ENCODE peak calls at places on chromosomes 4 and X, in four cellular contexts. X is suprapubic skin, C is IMR-90, K is cardiac muscle cell. S is an unnamed sample.

GRCh38 chr4:107876096-107876495 is 51.4 kb downstream of the SGMS2 start:
- DNase-seq in X (no peak), C (no peak), K (no peak), S (no peak)

GRCh38 chr4:84394386-84394785 is 104.7 kb downstream of the NKX6-1 start:
- DNase-seq in X (no peak), C (no peak), K (no peak), S (no peak)

GRCh38 chr4:145703850-145704528 is 24.0 kb downstream of the C4orf51 start:
- DNase-seq in X (no peak), C (no peak), K (no peak), S (no peak)

GRCh38 chr4:42678512-42678911 is 21.6 kb upstream of the ATP8A1 start:
- DNase-seq in X (no peak), C (no peak), K (no peak), S (no peak)

GRCh38 chrX:155231163-155231562 is 14.9 kb downstream of the VBP1 start:
- DNase-seq in X (no peak), C (no peak), K (no peak), S (no peak)

GRCh38 chr4:6125103-6125651 is 75.2 kb downstream of the JAKMIP1 start:
- DNase-seq in X (peak), C (no peak), K (no peak), S (no peak)

GRCh38 chr4:52750819-52751348 is 341 bp downstream of the ERVMER34-1 start:
- DNase-seq in X (peak), C (no peak), K (no peak), S (peak)

GRCh38 chrX:12237771-12238170 is 99.5 kb downstream of the FRMPD4 start:
- DNase-seq in X (no peak), C (no peak), K (no peak), S (no peak)

GRCh38 chrX:26889574-26889973 is 573.6 kb downstream of the PPP4R3C start:
- DNase-seq in X (no peak), C (no peak), K (no peak), S (peak)

GRCh38 chr4:72295966-72296557 is 264.3 kb downstream of the NPFFR2 start:
- DNase-seq in X (no peak), C (peak), K (peak), S (no peak)

GRCh38 chrX:56833626-56834025 is 104.6 kb downstream of the NBDY start:
- DNase-seq in X (no peak), C (no peak), K (no peak), S (no peak)

GRCh38 chr4:99394913-99395312 is 40.2 kb downstream of the ADH7 start:
- DNase-seq in X (no peak), C (peak), K (no peak), S (no peak)

GRCh38 chr4:97235516-97235915 is 907.8 kb downstream of the STPG2 start:
- DNase-seq in X (no peak), C (no peak), K (no peak), S (no peak)

GRCh38 chr4:108369035-108369655 is 200.4 kb upstream of the LEF1 start:
- DNase-seq in X (no peak), C (no peak), K (no peak), S (no peak)

GRCh38 chr4:23324291-23324690 is 565.6 kb downstream of the PPARGC1A start:
- DNase-seq in X (no peak), C (no peak), K (no peak), S (peak)

GRCh38 chr4:143286733-143287570 is 49.7 kb upstream of the GAB1 start:
- DNase-seq in X (no peak), C (peak), K (no peak), S (peak)

GRCh38 chr4:142558851-142559250 is 287.2 kb downstream of the INPP4B start:
- DNase-seq in X (no peak), C (peak), K (peak), S (no peak)

GRCh38 chrX:114532093-114532805 is 51.6 kb upstream of the HTR2C start:
- DNase-seq in X (no peak), C (no peak), K (no peak), S (no peak)

GRCh38 chrX:135707880-135708279 is 5.6 kb upstream of the CT45A1 start:
- DNase-seq in X (no peak), C (no peak), K (peak), S (no peak)

GRCh38 chrX:66872771-66873170 is 233.9 kb upstream of the EDA2R start:
- DNase-seq in X (no peak), C (no peak), K (no peak), S (no peak)

GRCh38 chrX:42602136-42602535 is 175.8 kb downstream of the PPP1R2C start:
- DNase-seq in X (no peak), C (no peak), K (no peak), S (no peak)

GRCh38 chrX:10397349-10397748 is 223.0 kb downstream of the MID1 start:
- DNase-seq in X (no peak), C (no peak), K (no peak), S (no peak)

GRCh38 chrX:10404435-10404834 is 215.9 kb downstream of the MID1 start:
- DNase-seq in X (no peak), C (peak), K (no peak), S (peak)

GRCh38 chrX:10399152-10399741 is 221.1 kb downstream of the MID1 start:
- DNase-seq in X (no peak), C (peak), K (no peak), S (peak)

GRCh38 chrX:10398271-10398670 is 222.1 kb downstream of the MID1 start:
- DNase-seq in X (no peak), C (no peak), K (no peak), S (peak)

DNA sequence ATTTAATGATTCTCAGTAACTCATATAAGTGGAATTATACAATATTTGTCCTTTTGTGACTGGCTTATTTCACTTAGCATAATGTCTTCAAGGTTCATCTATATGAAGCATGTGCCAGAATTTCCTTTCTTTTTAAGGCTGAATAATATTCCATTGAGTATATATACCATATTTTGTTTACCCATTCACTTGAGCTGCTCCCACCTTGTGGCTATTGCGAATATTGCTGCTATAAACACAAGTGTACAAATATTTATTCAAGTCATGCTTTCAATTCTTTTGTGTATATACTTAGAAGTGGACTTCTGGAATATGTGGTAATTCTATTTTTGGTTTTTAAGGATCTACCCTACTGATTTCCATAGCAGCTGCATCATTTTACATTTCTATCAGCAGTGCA is 219.1 kb downstream of the MID1 start:
- DNase-seq in X (no peak), C (peak), K (no peak), S (no peak)
- TF ChIP-seq CTCF in X (no peak), C (no peak), K (no peak), S (no peak)

GRCh38 chr4:128284317-128284716 is 3.3 kb downstream of the PGRMC2 start:
- DNase-seq in X (no peak), C (no peak), K (no peak), S (no peak)
- H3K4me3 ChIP-seq in X (peak), C (peak), K (no peak), S (peak)

GRCh38 chr4:158666892-158667291 is 4.8 kb downstream of the C4orf46 start:
- DNase-seq in X (no peak), C (no peak), K (no peak), S (no peak)

GRCh38 chr4:158669310-158669709 is 2.4 kb downstream of the C4orf46 start:
- DNase-seq in X (no peak), C (no peak), K (no peak), S (no peak)

GRCh38 chr4:158664806-158665205 is 6.9 kb downstream of the C4orf46 start:
- DNase-seq in X (no peak), C (no peak), K (no peak), S (no peak)

GRCh38 chr4:158670975-158671664 is 567 bp downstream of the C4orf46 start:
- DNase-seq in X (no peak), C (peak), K (peak), S (peak)

DNA sequence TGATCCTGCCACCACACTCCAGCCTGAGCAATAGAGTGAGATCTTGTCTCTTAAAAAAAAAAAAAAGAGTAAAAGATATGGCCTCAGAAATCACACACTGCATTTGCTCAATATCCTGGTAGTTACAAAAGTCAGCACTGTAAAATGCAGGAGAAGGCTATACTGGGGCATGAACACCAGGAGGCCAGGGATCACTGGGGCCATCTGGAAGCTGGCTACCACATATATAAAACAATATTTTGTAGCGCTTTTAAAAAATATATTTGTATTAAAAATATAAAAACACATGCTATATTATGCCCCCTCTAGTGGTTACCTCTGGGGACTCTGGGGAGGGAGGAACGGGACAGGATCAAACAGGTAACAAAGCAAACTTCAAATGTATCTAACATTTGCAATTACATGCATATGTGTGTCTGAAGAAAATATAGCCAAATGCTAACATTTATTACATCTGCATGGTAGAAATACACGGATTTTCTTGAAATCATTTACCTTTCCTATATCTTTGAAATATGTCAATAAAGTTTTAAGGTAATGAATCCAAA is 4.0 kb downstream of the C4orf46 start:
- DNase-seq in X (no peak), C (peak), K (peak), S (peak)
- TF ChIP-seq CTCF in X (peak), C (peak), K (peak), S (peak)

GRCh38 chrX:15903186-15903681 is 48.6 kb upstream of the AP1S2 start:
- DNase-seq in X (no peak), C (no peak), K (no peak), S (no peak)
- H3K4me3 ChIP-seq in X (no peak), C (no peak), K (no peak), S (no peak)

GRCh38 chr4:54945838-54946237 is 179.6 kb downstream of the KDR start:
- DNase-seq in X (no peak), C (no peak), K (peak), S (no peak)
- TF ChIP-seq CTCF in X (no peak), C (no peak), K (peak), S (no peak)

DNA sequence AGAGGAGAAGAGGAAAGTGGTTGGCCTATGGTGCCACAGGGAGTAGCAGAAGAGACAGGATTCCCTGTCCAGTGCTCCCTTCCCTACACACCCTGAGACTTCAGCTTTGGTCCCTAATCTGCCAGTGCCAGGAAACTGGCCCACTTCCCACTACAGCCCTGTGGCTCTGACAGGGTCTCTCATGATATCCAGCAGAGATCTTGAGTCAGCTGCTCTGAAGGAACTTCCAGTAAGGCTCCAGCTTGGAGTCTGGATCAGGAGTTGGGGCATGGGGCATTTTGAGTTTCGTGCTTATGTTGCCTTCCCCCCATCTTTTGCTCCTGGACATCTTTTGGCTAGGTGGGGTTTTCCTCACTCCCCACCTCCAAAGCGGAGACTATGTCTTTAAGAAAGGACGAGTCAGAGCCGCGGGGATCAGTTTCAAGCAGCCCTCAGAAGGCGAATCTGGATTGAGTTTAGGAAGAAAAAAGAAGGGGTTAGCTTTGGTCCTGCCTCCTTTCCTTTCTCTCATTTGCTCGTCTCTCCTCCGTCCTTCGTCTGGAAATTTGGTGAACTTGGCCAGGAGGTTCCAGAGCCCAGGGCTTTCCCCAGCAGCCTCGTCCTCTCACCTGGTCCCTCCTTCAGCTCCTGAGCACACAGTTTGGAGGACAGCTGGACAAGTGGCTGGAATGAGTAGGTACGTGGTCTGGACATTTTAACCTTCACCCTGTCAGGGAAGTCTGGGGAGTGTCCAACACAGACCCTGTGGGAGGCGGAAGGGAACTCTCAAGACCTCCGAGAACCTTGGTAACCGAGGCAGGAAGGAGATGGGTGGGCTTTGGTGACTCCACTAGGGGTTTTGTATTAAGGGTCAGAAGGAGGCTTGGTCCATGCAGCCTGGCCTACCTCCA is 104.4 kb downstream of the RTL5 start:
- DNase-seq in X (no peak), C (no peak), K (peak), S (peak)
- H3K4me3 ChIP-seq in X (no peak), C (no peak), K (no peak), S (peak)

GRCh38 chrX:153687121-153688039 is at the start of gene SLC6A8:
- DNase-seq in X (peak), C (peak), K (peak), S (peak)
- TF ChIP-seq CTCF in X (peak), C (peak), K (no peak), S (no peak)

DNA sequence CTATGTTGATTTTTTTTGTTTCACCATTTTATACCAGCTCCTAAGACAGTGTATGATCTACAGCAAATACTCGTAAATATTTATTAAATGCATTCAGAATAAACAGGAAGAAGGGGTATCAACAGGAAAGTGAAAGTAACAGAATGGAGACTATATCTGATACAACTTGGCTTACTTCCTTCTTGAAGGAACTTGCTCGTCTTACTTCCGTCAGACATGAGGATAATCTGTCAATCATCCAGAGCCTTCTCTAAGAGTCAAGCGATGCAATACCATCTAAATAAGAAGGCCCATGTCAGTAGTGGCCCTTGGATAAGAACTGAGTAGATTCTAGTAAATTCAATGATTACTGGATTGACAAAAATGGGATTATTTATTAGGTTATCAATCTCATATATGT is 84.2 kb downstream of the CAMK2D start:
- DNase-seq in X (no peak), C (no peak), K (no peak), S (no peak)
- H3K4me3 ChIP-seq in X (no peak), C (no peak), K (no peak), S (no peak)

DNA sequence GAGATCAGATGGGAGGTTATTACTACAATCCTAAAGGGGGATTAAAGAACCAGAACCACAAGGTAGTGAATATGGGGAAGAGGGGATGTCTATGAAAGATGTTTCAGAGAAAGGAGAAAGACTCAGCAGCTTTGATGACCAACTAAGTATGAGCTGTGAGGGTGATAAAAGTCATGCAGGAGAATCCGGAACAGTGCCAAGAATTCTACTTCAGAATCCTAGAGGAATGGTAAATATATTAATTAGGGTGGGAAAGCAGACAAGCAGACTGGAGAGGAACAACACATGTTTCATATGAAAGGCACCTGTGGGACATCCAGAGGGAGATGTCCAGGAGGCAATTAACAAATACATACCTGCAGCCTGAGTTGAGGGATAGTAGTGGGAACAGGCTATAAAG is 642.2 kb upstream of the DIPK2B start:
- DNase-seq in X (no peak), C (no peak), K (no peak), S (no peak)
- TF ChIP-seq CTCF in X (no peak), C (no peak), K (no peak), S (no peak)

GRCh38 chr4:10020871-10021676 is at the start of gene SLC2A9:
- DNase-seq in X (peak), C (no peak), K (no peak), S (no peak)
- H3K4me3 ChIP-seq in X (peak), C (no peak), K (no peak), S (no peak)

S was measured in foreskin fibroblast.